ENCODE peak calls at places on chromosomes 3 and 15, in four cellular contexts. V is K562, Y is GM12878, R is HepG2. I is an unnamed sample.
A peak's percentile ranks its signal among the peaks of the same experiment; 100 is the strongest.

GRCh38 chr15:74174966-74175270 is 1.4 kb downstream of the ISLR start:
- DNase-seq in V (no peak), Y (no peak), R (no peak), I (no peak)

GRCh38 chr15:65666257-65666656 is 44.5 kb downstream of the SLC24A1 start:
- DNase-seq in V (no peak), Y (no peak), R (no peak), I (no peak)

GRCh38 chr15:69160976-69161877 is 792 bp downstream of the GLCE start:
- DNase-seq in V (peak; percentile 29), Y (no peak), R (peak; percentile 30), I (peak; percentile 37)

GRCh38 chr15:62805502-62805901 is 237.0 kb upstream of the TPM1 start:
- DNase-seq in V (no peak), Y (no peak), R (no peak), I (no peak)

GRCh38 chr15:57550640-57551039 is 41.1 kb upstream of the MYZAP start:
- DNase-seq in V (no peak), Y (no peak), R (no peak), I (no peak)

GRCh38 chr3:198028718-198029117 is 68.7 kb downstream of the LMLN start:
- DNase-seq in V (no peak), Y (no peak), R (no peak), I (no peak)

GRCh38 chr3:45227946-45228345 is 1.9 kb upstream of the TMEM158 start:
- DNase-seq in V (no peak), Y (no peak), R (no peak), I (no peak)

GRCh38 chr15:68126415-68126814 is 72.3 kb downstream of the PIAS1 start:
- DNase-seq in V (no peak), Y (no peak), R (no peak), I (no peak)

GRCh38 chr3:141307351-141308059 is 60.8 kb upstream of the ZBTB38 start:
- DNase-seq in V (no peak), Y (no peak), R (no peak), I (no peak)

GRCh38 chr15:75673426-75674247 is 25.9 kb downstream of the SNX33 start:
- DNase-seq in V (no peak), Y (no peak), R (no peak), I (no peak)

GRCh38 chr3:38245930-38246329 is 19.7 kb upstream of the SLC22A13 start:
- DNase-seq in V (no peak), Y (no peak), R (no peak), I (no peak)

GRCh38 chr3:38250198-38250597 is 15.4 kb upstream of the SLC22A13 start:
- DNase-seq in V (no peak), Y (no peak), R (peak; percentile 57), I (no peak)

GRCh38 chr3:38251197-38251596 is 14.4 kb upstream of the SLC22A13 start:
- DNase-seq in V (no peak), Y (no peak), R (no peak), I (no peak)

GRCh38 chr3:38247366-38248035 is 18.1 kb upstream of the SLC22A13 start:
- DNase-seq in V (no peak), Y (no peak), R (peak; percentile 6), I (peak; percentile 26)
- TF ChIP-seq TARDBP in V (no peak), Y (no peak), R (no peak), I (no peak)

GRCh38 chr15:87045741-87046140 is 966.1 kb downstream of the AGBL1 start:
- DNase-seq in V (no peak), Y (no peak), R (no peak), I (no peak)
- TF ChIP-seq SP1 in V (no peak), Y (no peak), R (no peak), I (no peak)

DNA sequence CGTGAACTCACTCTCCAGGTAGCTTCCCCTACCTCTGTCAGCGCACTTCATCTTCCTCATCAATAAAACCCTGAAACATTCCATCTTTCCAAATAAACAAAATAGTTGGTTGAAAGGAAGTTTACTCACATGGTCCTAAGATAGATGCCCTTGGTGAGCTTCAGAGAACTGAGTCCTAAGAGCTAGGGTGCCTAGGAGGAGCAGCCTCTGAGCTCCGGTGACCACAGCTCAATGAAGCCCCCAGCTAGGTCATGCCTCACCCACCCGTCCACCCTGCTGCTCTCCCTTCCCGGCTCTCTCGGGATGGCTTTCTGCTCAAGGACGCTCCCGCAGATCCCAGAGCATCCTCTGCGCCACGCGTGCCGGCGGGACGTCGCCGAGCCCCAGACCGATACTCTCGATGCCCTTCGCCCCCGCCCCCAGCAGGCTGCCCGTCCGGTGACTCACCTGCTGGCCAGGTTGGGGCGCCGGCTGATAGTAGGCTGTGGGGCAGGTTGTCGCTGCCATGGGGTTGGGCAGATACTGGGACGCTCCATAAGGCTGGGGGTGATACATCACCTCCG is 697 bp downstream of the VGLL3 start:
- DNase-seq in V (no peak), Y (no peak), R (no peak), I (peak; percentile 26)
- TF ChIP-seq BHLHE40 in V (no peak), Y (no peak), R (no peak), I (no peak)

GRCh38 chr15:44782516-44782915 is 46.2 kb downstream of the TRIM69 start:
- DNase-seq in V (no peak), Y (no peak), R (no peak), I (no peak)

GRCh38 chr15:44775923-44776322 is 39.6 kb downstream of the TRIM69 start:
- DNase-seq in V (no peak), Y (no peak), R (no peak), I (no peak)

GRCh38 chr15:44780608-44781007 is 44.3 kb downstream of the TRIM69 start:
- DNase-seq in V (no peak), Y (no peak), R (no peak), I (no peak)

GRCh38 chr15:44779761-44780160 is 43.4 kb downstream of the TRIM69 start:
- DNase-seq in V (no peak), Y (no peak), R (no peak), I (no peak)

GRCh38 chr15:44781128-44781810 is 44.9 kb downstream of the TRIM69 start:
- DNase-seq in V (no peak), Y (no peak), R (no peak), I (no peak)
- TF ChIP-seq TARDBP in V (no peak), Y (no peak), R (no peak), I (no peak)

GRCh38 chr3:73848173-73848751 is 223.5 kb upstream of the PDZRN3 start:
- DNase-seq in V (no peak), Y (no peak), R (peak; percentile 3), I (peak; percentile 25)
- TF ChIP-seq SP1 in V (no peak), Y (no peak), R (no peak), I (no peak)

GRCh38 chr15:27660676-27661075 is 438.4 kb downstream of the OCA2 start:
- DNase-seq in V (no peak), Y (no peak), R (no peak), I (no peak)
- TF ChIP-seq BHLHE40 in V (no peak), Y (no peak), R (no peak), I (no peak)

DNA sequence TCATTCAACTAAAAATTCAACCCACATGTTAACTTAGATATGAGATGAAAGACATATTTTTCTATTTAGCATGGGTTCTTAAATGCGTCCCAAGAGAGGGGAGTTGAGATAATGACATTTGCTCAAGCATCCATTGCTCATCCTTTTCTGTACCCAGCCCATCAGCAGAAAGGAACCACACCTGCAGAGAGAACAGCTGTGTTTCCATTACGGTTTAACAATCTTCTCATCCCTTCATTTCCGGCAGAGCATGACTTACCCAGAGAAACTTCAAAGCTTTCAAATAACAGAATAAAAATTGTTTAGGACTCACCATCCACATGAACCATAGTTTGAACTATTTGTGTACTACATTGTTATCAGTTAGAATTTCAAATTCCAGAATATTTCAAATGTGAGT is 113.1 kb downstream of the TGFBR2 start:
- DNase-seq in V (no peak), Y (no peak), R (no peak), I (no peak)
- TF ChIP-seq TARDBP in V (no peak), Y (no peak), R (no peak), I (no peak)

GRCh38 chr3:165624761-165625160 is 212.5 kb downstream of the BCHE start:
- DNase-seq in V (peak; percentile 17), Y (no peak), R (no peak), I (no peak)
- TF ChIP-seq SP1 in V (no peak), Y (no peak), R (no peak), I (no peak)